ENCODE peak calls at places on chromosome 1, in six cellular contexts. One of them, this sample, is unnamed.

GRCh38 chr1:114156538-114157274 is 3.0 kb upstream of the SYT6 start:
- DNase-seq in stomach: no peak
- DNase-seq in H1: no peak
- DNase-seq in A549: no peak
- DNase-seq in tibial nerve: no peak
- DNase-seq in ovary: no peak
- DNase-seq in this sample: no peak

GRCh38 chr1:204462229-204462561 is 32.4 kb downstream of the PIK3C2B start:
- DNase-seq in A549: no peak
- DNase-seq in stomach: no peak
- DNase-seq in ovary: no peak
- DNase-seq in H1: no peak
- DNase-seq in tibial nerve: no peak
- DNase-seq in this sample: no peak

GRCh38 chr1:22416555-22417454 is 34.8 kb upstream of the ZBTB40 start:
- DNase-seq in A549: peak; percentile 69
- DNase-seq in stomach: peak; percentile 82
- DNase-seq in tibial nerve: peak; percentile 52
- DNase-seq in ovary: peak; percentile 80
- DNase-seq in H1: peak; percentile 53
- DNase-seq in this sample: no peak

GRCh38 chr1:237492359-237492758 is 398.4 kb downstream of the ZP4 start:
- DNase-seq in stomach: no peak
- DNase-seq in tibial nerve: no peak
- DNase-seq in H1: no peak
- DNase-seq in ovary: no peak
- DNase-seq in A549: no peak
- DNase-seq in this sample: no peak

GRCh38 chr1:218887141-218887925 is 286.3 kb upstream of the LYPLAL1 start:
- DNase-seq in tibial nerve: no peak
- DNase-seq in ovary: no peak
- DNase-seq in stomach: no peak
- DNase-seq in H1: no peak
- DNase-seq in A549: no peak
- DNase-seq in this sample: no peak

GRCh38 chr1:33429846-33430750 is 797 bp downstream of the PHC2 start:
- DNase-seq in tibial nerve: no peak
- DNase-seq in A549: no peak
- DNase-seq in H1: no peak
- DNase-seq in stomach: peak; percentile 51
- DNase-seq in ovary: peak; percentile 48
- DNase-seq in this sample: peak; percentile 82

GRCh38 chr1:209364716-209365115 is 218.8 kb upstream of the CAMK1G start:
- DNase-seq in tibial nerve: no peak
- DNase-seq in ovary: no peak
- DNase-seq in stomach: no peak
- DNase-seq in A549: no peak
- DNase-seq in H1: no peak
- DNase-seq in this sample: no peak

GRCh38 chr1:184945678-184946412 is 28.5 kb downstream of the NIBAN1 start:
- DNase-seq in A549: no peak
- DNase-seq in ovary: no peak
- DNase-seq in stomach: no peak
- DNase-seq in H1: no peak
- DNase-seq in tibial nerve: peak; percentile 27
- DNase-seq in this sample: no peak

GRCh38 chr1:156284762-156285161 is 637 bp downstream of the TMEM79 start:
- DNase-seq in stomach: no peak
- DNase-seq in tibial nerve: no peak
- DNase-seq in A549: no peak
- DNase-seq in ovary: no peak
- DNase-seq in H1: no peak
- DNase-seq in this sample: no peak

GRCh38 chr1:220300442-220301121 is 28.3 kb upstream of the RAB3GAP2 start:
- DNase-seq in A549: peak; percentile 64
- DNase-seq in tibial nerve: peak; percentile 85
- DNase-seq in stomach: peak; percentile 34
- DNase-seq in ovary: peak; percentile 40
- DNase-seq in H1: no peak
- DNase-seq in this sample: peak; percentile 91

GRCh38 chr1:205518616-205519540 is 14.4 kb downstream of the CDK18 start:
- DNase-seq in tibial nerve: no peak
- DNase-seq in H1: no peak
- DNase-seq in A549: no peak
- DNase-seq in stomach: peak; percentile 82
- DNase-seq in ovary: no peak
- DNase-seq in this sample: no peak

GRCh38 chr1:11176081-11176706 is 13.0 kb upstream of the ANGPTL7 start:
- DNase-seq in ovary: no peak
- DNase-seq in H1: no peak
- DNase-seq in tibial nerve: no peak
- DNase-seq in stomach: no peak
- DNase-seq in A549: no peak
- DNase-seq in this sample: no peak

GRCh38 chr1:62689524-62689923 is 1.3 kb upstream of the DOCK7 start:
- DNase-seq in A549: no peak
- DNase-seq in tibial nerve: no peak
- DNase-seq in stomach: no peak
- DNase-seq in ovary: peak; percentile 12
- DNase-seq in H1: no peak
- DNase-seq in this sample: no peak

GRCh38 chr1:150406483-150406882 is 42.5 kb downstream of the RPRD2 start:
- DNase-seq in tibial nerve: no peak
- DNase-seq in A549: peak; percentile 47
- DNase-seq in H1: no peak
- DNase-seq in stomach: no peak
- DNase-seq in ovary: no peak
- DNase-seq in this sample: no peak

GRCh38 chr1:204350857-204351573 is 8.7 kb downstream of the PLEKHA6 start:
- DNase-seq in A549: no peak
- DNase-seq in H1: no peak
- DNase-seq in stomach: peak; percentile 77
- DNase-seq in ovary: peak; percentile 85
- DNase-seq in tibial nerve: peak; percentile 64
- DNase-seq in this sample: peak; percentile 88

GRCh38 chr1:228081144-228081543 is 1.4 kb upstream of the ARF1 start:
- DNase-seq in H1: no peak
- DNase-seq in stomach: no peak
- DNase-seq in tibial nerve: no peak
- DNase-seq in A549: no peak
- DNase-seq in ovary: no peak
- DNase-seq in this sample: peak; percentile 64

GRCh38 chr1:206784471-206784903 is 12.2 kb upstream of the IL10 start:
- DNase-seq in H1: no peak
- DNase-seq in stomach: peak; percentile 41
- DNase-seq in tibial nerve: no peak
- DNase-seq in ovary: no peak
- DNase-seq in A549: no peak
- DNase-seq in this sample: no peak

GRCh38 chr1:64059556-64059955 is 143.9 kb upstream of the UBE2U start:
- DNase-seq in A549: no peak
- DNase-seq in ovary: no peak
- DNase-seq in tibial nerve: no peak
- DNase-seq in H1: no peak
- DNase-seq in stomach: no peak
- DNase-seq in this sample: no peak

GRCh38 chr1:3942416-3943122 is 42.5 kb upstream of the C1orf174 start:
- DNase-seq in A549: no peak
- DNase-seq in H1: no peak
- DNase-seq in stomach: no peak
- DNase-seq in tibial nerve: no peak
- DNase-seq in ovary: no peak
- DNase-seq in this sample: no peak
- TF ChIP-seq EP300 in A549: peak; percentile 10
- TF ChIP-seq EP300 in H1: no peak
- TF ChIP-seq EP300 in stomach: no peak
- TF ChIP-seq EP300 in tibial nerve: no peak
- TF ChIP-seq EP300 in ovary: no peak
- TF ChIP-seq EP300 in this sample: no peak

GRCh38 chr1:168428063-168428731 is 115.6 kb downstream of the XCL2 start:
- DNase-seq in ovary: peak; percentile 51
- DNase-seq in tibial nerve: no peak
- DNase-seq in A549: no peak
- DNase-seq in stomach: no peak
- DNase-seq in H1: no peak
- DNase-seq in this sample: peak; percentile 85
- TF ChIP-seq EP300 in ovary: no peak
- TF ChIP-seq EP300 in tibial nerve: no peak
- TF ChIP-seq EP300 in A549: no peak
- TF ChIP-seq EP300 in stomach: no peak
- TF ChIP-seq EP300 in H1: no peak
- TF ChIP-seq EP300 in this sample: peak; percentile 51

GRCh38 chr1:67646145-67647035 is 38.6 kb upstream of the GADD45A start:
- DNase-seq in A549: no peak
- DNase-seq in H1: no peak
- DNase-seq in stomach: no peak
- DNase-seq in tibial nerve: no peak
- DNase-seq in ovary: peak; percentile 47
- DNase-seq in this sample: no peak
- TF ChIP-seq EP300 in A549: no peak
- TF ChIP-seq EP300 in H1: no peak
- TF ChIP-seq EP300 in stomach: no peak
- TF ChIP-seq EP300 in tibial nerve: no peak
- TF ChIP-seq EP300 in ovary: no peak
- TF ChIP-seq EP300 in this sample: no peak

DNA sequence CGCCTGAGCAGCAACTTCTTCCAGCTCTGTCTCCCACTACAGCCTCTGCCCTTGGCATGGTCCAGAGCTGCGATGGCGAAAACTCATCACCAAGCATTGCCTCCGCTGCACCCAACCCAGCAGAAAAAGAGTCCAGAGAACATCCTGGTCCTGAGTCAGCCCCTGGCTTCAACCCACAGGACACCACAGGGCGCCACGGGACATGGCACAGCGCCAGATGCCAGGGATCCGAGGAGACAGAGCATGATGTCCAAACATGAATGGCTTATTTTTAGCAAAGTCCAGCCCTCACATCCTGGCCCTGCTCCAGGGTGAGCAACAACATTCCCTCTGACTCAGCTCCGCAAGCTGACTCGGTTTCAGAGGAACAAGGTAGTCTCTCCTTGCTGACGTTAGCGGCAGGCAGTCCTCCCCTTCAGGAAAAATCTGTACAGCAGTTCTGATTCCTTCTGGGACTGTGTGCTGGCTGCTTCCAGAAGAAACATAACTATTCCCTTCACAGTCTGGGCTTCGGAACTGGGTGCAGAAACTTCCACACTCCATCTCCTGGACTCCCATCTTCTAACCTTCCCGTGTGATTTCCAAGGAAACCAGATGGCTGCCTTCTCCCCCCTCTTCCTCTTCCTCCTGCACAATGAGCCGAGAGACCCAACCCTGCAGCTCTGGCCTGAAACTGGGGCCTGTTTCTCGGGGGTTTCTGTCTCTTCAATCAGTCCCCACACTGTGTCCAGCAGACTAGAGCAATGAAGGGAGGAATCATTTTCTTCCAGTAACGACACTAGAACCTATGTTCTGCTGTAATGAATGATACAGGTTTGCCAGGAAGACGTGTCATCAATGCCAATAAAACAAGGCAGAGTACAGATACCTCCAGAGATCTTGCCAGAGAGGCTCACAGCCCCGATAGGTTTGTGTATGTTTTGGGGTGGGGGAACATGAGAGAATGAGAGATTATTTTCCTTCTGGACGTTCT is 131.2 kb downstream of the TOMM20 start:
- DNase-seq in ovary: peak; percentile 97
- DNase-seq in A549: peak; percentile 99
- DNase-seq in tibial nerve: peak; percentile 98
- DNase-seq in stomach: peak; percentile 95
- DNase-seq in H1: no peak
- DNase-seq in this sample: peak; percentile 100
- TF ChIP-seq EP300 in ovary: peak; percentile 78
- TF ChIP-seq EP300 in A549: peak; percentile 84
- TF ChIP-seq EP300 in tibial nerve: peak; percentile 99
- TF ChIP-seq EP300 in stomach: peak; percentile 99
- TF ChIP-seq EP300 in H1: no peak
- TF ChIP-seq EP300 in this sample: peak; percentile 100

DNA sequence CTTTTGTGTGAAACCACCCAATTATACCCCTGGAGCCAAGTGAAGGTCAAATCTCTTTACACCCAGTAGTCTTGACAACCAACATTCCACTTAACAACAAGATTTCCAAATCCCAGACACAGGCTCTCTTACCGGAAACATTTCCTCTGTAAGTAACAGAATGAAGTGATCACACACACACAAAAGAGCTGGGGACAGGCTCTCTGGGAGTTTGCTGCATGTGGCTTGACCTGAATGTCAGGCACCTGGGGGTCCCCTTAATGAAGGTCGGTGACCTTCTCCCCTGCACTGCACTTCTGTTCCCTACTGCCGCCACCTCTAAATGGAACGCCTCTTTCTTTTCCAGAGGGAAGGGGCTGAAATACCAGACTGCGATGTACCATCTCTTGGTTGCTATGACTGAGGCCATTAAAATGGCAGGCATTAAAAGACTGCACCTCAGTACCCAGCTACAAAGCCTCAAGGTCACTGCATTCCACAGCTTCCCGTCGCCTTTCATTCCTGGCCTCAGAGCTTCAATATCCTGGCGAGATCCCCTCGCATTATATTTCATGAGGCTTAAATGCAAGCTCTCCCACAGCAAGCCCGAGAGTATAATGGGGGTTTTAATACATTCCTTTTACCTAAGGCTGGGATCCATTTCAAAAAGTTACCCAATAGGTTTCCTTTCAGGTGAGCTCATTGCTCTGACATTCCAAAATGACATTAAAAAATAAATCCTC is 90.8 kb upstream of the DIRAS3 start:
- DNase-seq in A549: no peak
- DNase-seq in tibial nerve: no peak
- DNase-seq in ovary: no peak
- DNase-seq in stomach: no peak
- DNase-seq in H1: no peak
- DNase-seq in this sample: no peak
- TF ChIP-seq EP300 in A549: no peak
- TF ChIP-seq EP300 in tibial nerve: no peak
- TF ChIP-seq EP300 in ovary: no peak
- TF ChIP-seq EP300 in stomach: no peak
- TF ChIP-seq EP300 in H1: peak; percentile 35
- TF ChIP-seq EP300 in this sample: no peak

GRCh38 chr1:201990427-201990826 is 8.0 kb downstream of the RNPEP start:
- DNase-seq in ovary: no peak
- DNase-seq in H1: no peak
- DNase-seq in stomach: peak; percentile 51
- DNase-seq in tibial nerve: no peak
- DNase-seq in A549: no peak
- DNase-seq in this sample: no peak

GRCh38 chr1:201984446-201984845 is 2.0 kb downstream of the RNPEP start:
- DNase-seq in ovary: no peak
- DNase-seq in tibial nerve: no peak
- DNase-seq in H1: no peak
- DNase-seq in stomach: no peak
- DNase-seq in A549: no peak
- DNase-seq in this sample: no peak

GRCh38 chr1:201985355-201985754 is 2.9 kb downstream of the RNPEP start:
- DNase-seq in H1: no peak
- DNase-seq in ovary: no peak
- DNase-seq in tibial nerve: no peak
- DNase-seq in stomach: no peak
- DNase-seq in A549: no peak
- DNase-seq in this sample: no peak

GRCh38 chr1:201989354-201990128 is 7.1 kb downstream of the RNPEP start:
- DNase-seq in stomach: no peak
- DNase-seq in A549: no peak
- DNase-seq in ovary: no peak
- DNase-seq in H1: no peak
- DNase-seq in tibial nerve: no peak
- DNase-seq in this sample: peak; percentile 27

GRCh38 chr1:201988593-201988992 is 6.1 kb downstream of the RNPEP start:
- DNase-seq in A549: no peak
- DNase-seq in tibial nerve: no peak
- DNase-seq in stomach: no peak
- DNase-seq in H1: no peak
- DNase-seq in ovary: no peak
- DNase-seq in this sample: no peak
- TF ChIP-seq EP300 in A549: no peak
- TF ChIP-seq EP300 in tibial nerve: no peak
- TF ChIP-seq EP300 in stomach: no peak
- TF ChIP-seq EP300 in H1: no peak
- TF ChIP-seq EP300 in ovary: no peak
- TF ChIP-seq EP300 in this sample: no peak